ENCODE peak calls at places on chromosome 22, in nine cellular contexts. One of them, this sample, is unnamed.

GRCh38 chr22:37559901-37560681 is at the start of gene CDC42EP1:
- DNase-seq in activated CD4-positive, alpha-beta T cell treated with anti-CD3 and anti-CD28 coated beads for 1 hour: no peak
- DNase-seq in SW 1271: no peak
- DNase-seq in skeletal muscle cell: no peak
- DNase-seq in neural progenitor cell: peak; percentile 74
- DNase-seq in activated CD4-positive, CD25-positive, alpha-beta regulatory T cell: no peak
- DNase-seq in kidney epithelial cell: no peak
- DNase-seq in GM23248: peak; percentile 82
- DNase-seq in left lobe of liver: peak; percentile 78
- DNase-seq in this sample: no peak

GRCh38 chr22:47376322-47376700 is 613.9 kb downstream of the TBC1D22A start:
- DNase-seq in activated CD4-positive, alpha-beta T cell treated with anti-CD3 and anti-CD28 coated beads for 1 hour: no peak
- DNase-seq in SW 1271: no peak
- DNase-seq in skeletal muscle cell: no peak
- DNase-seq in neural progenitor cell: no peak
- DNase-seq in activated CD4-positive, CD25-positive, alpha-beta regulatory T cell: no peak
- DNase-seq in kidney epithelial cell: no peak
- DNase-seq in GM23248: no peak
- DNase-seq in left lobe of liver: no peak
- DNase-seq in this sample: no peak

GRCh38 chr22:20528405-20528978 is 21.1 kb downstream of the MED15 start:
- DNase-seq in activated CD4-positive, alpha-beta T cell treated with anti-CD3 and anti-CD28 coated beads for 1 hour: no peak
- DNase-seq in SW 1271: no peak
- DNase-seq in skeletal muscle cell: no peak
- DNase-seq in neural progenitor cell: no peak
- DNase-seq in activated CD4-positive, CD25-positive, alpha-beta regulatory T cell: no peak
- DNase-seq in kidney epithelial cell: no peak
- DNase-seq in GM23248: no peak
- DNase-seq in left lobe of liver: no peak
- DNase-seq in this sample: no peak

GRCh38 chr22:49527611-49528419 is 299.9 kb downstream of the BRD1 start:
- DNase-seq in activated CD4-positive, alpha-beta T cell treated with anti-CD3 and anti-CD28 coated beads for 1 hour: no peak
- DNase-seq in SW 1271: no peak
- DNase-seq in skeletal muscle cell: no peak
- DNase-seq in neural progenitor cell: no peak
- DNase-seq in activated CD4-positive, CD25-positive, alpha-beta regulatory T cell: no peak
- DNase-seq in kidney epithelial cell: no peak
- DNase-seq in GM23248: no peak
- DNase-seq in left lobe of liver: no peak
- DNase-seq in this sample: no peak

GRCh38 chr22:25492162-25492561 is 72.3 kb upstream of the GRK3 start:
- DNase-seq in activated CD4-positive, alpha-beta T cell treated with anti-CD3 and anti-CD28 coated beads for 1 hour: no peak
- DNase-seq in SW 1271: no peak
- DNase-seq in skeletal muscle cell: no peak
- DNase-seq in neural progenitor cell: no peak
- DNase-seq in activated CD4-positive, CD25-positive, alpha-beta regulatory T cell: no peak
- DNase-seq in kidney epithelial cell: no peak
- DNase-seq in GM23248: no peak
- DNase-seq in left lobe of liver: no peak
- DNase-seq in this sample: no peak

GRCh38 chr22:37643225-37643847 is 3.9 kb downstream of the SH3BP1 start:
- DNase-seq in activated CD4-positive, alpha-beta T cell treated with anti-CD3 and anti-CD28 coated beads for 1 hour: peak; percentile 79
- DNase-seq in SW 1271: no peak
- DNase-seq in skeletal muscle cell: no peak
- DNase-seq in neural progenitor cell: peak; percentile 86
- DNase-seq in activated CD4-positive, CD25-positive, alpha-beta regulatory T cell: peak; percentile 70
- DNase-seq in kidney epithelial cell: no peak
- DNase-seq in GM23248: peak; percentile 82
- DNase-seq in left lobe of liver: peak; percentile 85
- DNase-seq in this sample: no peak

GRCh38 chr22:46369716-46370583 is 34.4 kb downstream of the TRMU start:
- DNase-seq in activated CD4-positive, alpha-beta T cell treated with anti-CD3 and anti-CD28 coated beads for 1 hour: no peak
- DNase-seq in SW 1271: no peak
- DNase-seq in skeletal muscle cell: no peak
- DNase-seq in neural progenitor cell: no peak
- DNase-seq in activated CD4-positive, CD25-positive, alpha-beta regulatory T cell: no peak
- DNase-seq in kidney epithelial cell: no peak
- DNase-seq in GM23248: no peak
- DNase-seq in left lobe of liver: no peak
- DNase-seq in this sample: no peak

GRCh38 chr22:25700996-25701815 is 40.8 kb upstream of the MYO18B start:
- DNase-seq in activated CD4-positive, alpha-beta T cell treated with anti-CD3 and anti-CD28 coated beads for 1 hour: no peak
- DNase-seq in SW 1271: no peak
- DNase-seq in skeletal muscle cell: peak; percentile 67
- DNase-seq in neural progenitor cell: peak; percentile 31
- DNase-seq in activated CD4-positive, CD25-positive, alpha-beta regulatory T cell: no peak
- DNase-seq in kidney epithelial cell: no peak
- DNase-seq in GM23248: peak; percentile 27
- DNase-seq in left lobe of liver: no peak
- DNase-seq in this sample: no peak

GRCh38 chr22:41217553-41218157 is 12.5 kb downstream of the L3MBTL2 start:
- DNase-seq in activated CD4-positive, alpha-beta T cell treated with anti-CD3 and anti-CD28 coated beads for 1 hour: no peak
- DNase-seq in SW 1271: no peak
- DNase-seq in skeletal muscle cell: peak; percentile 57
- DNase-seq in neural progenitor cell: peak; percentile 75
- DNase-seq in activated CD4-positive, CD25-positive, alpha-beta regulatory T cell: no peak
- DNase-seq in kidney epithelial cell: no peak
- DNase-seq in GM23248: peak; percentile 89
- DNase-seq in left lobe of liver: no peak
- DNase-seq in this sample: no peak

GRCh38 chr22:20242393-20243175 is 25.5 kb downstream of the RTN4R start:
- DNase-seq in activated CD4-positive, alpha-beta T cell treated with anti-CD3 and anti-CD28 coated beads for 1 hour: no peak
- DNase-seq in SW 1271: no peak
- DNase-seq in skeletal muscle cell: no peak
- DNase-seq in neural progenitor cell: no peak
- DNase-seq in activated CD4-positive, CD25-positive, alpha-beta regulatory T cell: no peak
- DNase-seq in kidney epithelial cell: no peak
- DNase-seq in GM23248: no peak
- DNase-seq in left lobe of liver: no peak
- DNase-seq in this sample: no peak

GRCh38 chr22:44045171-44045570 is 21.1 kb downstream of the PARVB start:
- DNase-seq in activated CD4-positive, alpha-beta T cell treated with anti-CD3 and anti-CD28 coated beads for 1 hour: no peak
- DNase-seq in SW 1271: no peak
- DNase-seq in skeletal muscle cell: no peak
- DNase-seq in neural progenitor cell: no peak
- DNase-seq in activated CD4-positive, CD25-positive, alpha-beta regulatory T cell: no peak
- DNase-seq in kidney epithelial cell: no peak
- DNase-seq in GM23248: peak; percentile 75
- DNase-seq in left lobe of liver: no peak
- DNase-seq in this sample: no peak

GRCh38 chr22:28994522-28994921 is 67.1 kb downstream of the C22orf31 start:
- DNase-seq in activated CD4-positive, alpha-beta T cell treated with anti-CD3 and anti-CD28 coated beads for 1 hour: no peak
- DNase-seq in SW 1271: no peak
- DNase-seq in skeletal muscle cell: no peak
- DNase-seq in neural progenitor cell: no peak
- DNase-seq in activated CD4-positive, CD25-positive, alpha-beta regulatory T cell: no peak
- DNase-seq in kidney epithelial cell: no peak
- DNase-seq in GM23248: no peak
- DNase-seq in left lobe of liver: no peak
- DNase-seq in this sample: no peak

GRCh38 chr22:39183991-39184585 is 31.6 kb upstream of the CBX7 start:
- DNase-seq in activated CD4-positive, alpha-beta T cell treated with anti-CD3 and anti-CD28 coated beads for 1 hour: no peak
- DNase-seq in SW 1271: no peak
- DNase-seq in skeletal muscle cell: no peak
- DNase-seq in neural progenitor cell: no peak
- DNase-seq in activated CD4-positive, CD25-positive, alpha-beta regulatory T cell: no peak
- DNase-seq in kidney epithelial cell: no peak
- DNase-seq in GM23248: peak; percentile 89
- DNase-seq in left lobe of liver: no peak
- DNase-seq in this sample: no peak

GRCh38 chr22:49967333-49968241 is 7.0 kb downstream of the PIM3 start:
- DNase-seq in activated CD4-positive, alpha-beta T cell treated with anti-CD3 and anti-CD28 coated beads for 1 hour: no peak
- DNase-seq in SW 1271: no peak
- DNase-seq in skeletal muscle cell: no peak
- DNase-seq in neural progenitor cell: peak; percentile 20
- DNase-seq in activated CD4-positive, CD25-positive, alpha-beta regulatory T cell: no peak
- DNase-seq in kidney epithelial cell: no peak
- DNase-seq in GM23248: peak; percentile 37
- DNase-seq in left lobe of liver: peak; percentile 98
- DNase-seq in this sample: no peak

GRCh38 chr22:17366830-17367229 is 2.4 kb upstream of the CECR2 start:
- DNase-seq in activated CD4-positive, alpha-beta T cell treated with anti-CD3 and anti-CD28 coated beads for 1 hour: no peak
- DNase-seq in SW 1271: no peak
- DNase-seq in skeletal muscle cell: no peak
- DNase-seq in neural progenitor cell: peak; percentile 84
- DNase-seq in activated CD4-positive, CD25-positive, alpha-beta regulatory T cell: no peak
- DNase-seq in kidney epithelial cell: no peak
- DNase-seq in GM23248: no peak
- DNase-seq in left lobe of liver: no peak
- DNase-seq in this sample: no peak

GRCh38 chr22:26589367-26589844 is 526 bp downstream of the TPST2 start:
- DNase-seq in activated CD4-positive, alpha-beta T cell treated with anti-CD3 and anti-CD28 coated beads for 1 hour: peak; percentile 10
- DNase-seq in SW 1271: no peak
- DNase-seq in skeletal muscle cell: no peak
- DNase-seq in neural progenitor cell: peak; percentile 54
- DNase-seq in activated CD4-positive, CD25-positive, alpha-beta regulatory T cell: no peak
- DNase-seq in kidney epithelial cell: no peak
- DNase-seq in GM23248: peak; percentile 61
- DNase-seq in left lobe of liver: peak; percentile 88
- DNase-seq in this sample: no peak

GRCh38 chr22:46083383-46084350 is 66.7 kb upstream of the PPARA start:
- DNase-seq in activated CD4-positive, alpha-beta T cell treated with anti-CD3 and anti-CD28 coated beads for 1 hour: no peak
- DNase-seq in SW 1271: no peak
- DNase-seq in skeletal muscle cell: no peak
- DNase-seq in neural progenitor cell: no peak
- DNase-seq in activated CD4-positive, CD25-positive, alpha-beta regulatory T cell: no peak
- DNase-seq in kidney epithelial cell: no peak
- DNase-seq in GM23248: peak; percentile 61
- DNase-seq in left lobe of liver: peak; percentile 43
- DNase-seq in this sample: no peak

GRCh38 chr22:35651085-35651484 is 2.8 kb downstream of the APOL6 start:
- DNase-seq in activated CD4-positive, alpha-beta T cell treated with anti-CD3 and anti-CD28 coated beads for 1 hour: no peak
- DNase-seq in SW 1271: no peak
- DNase-seq in skeletal muscle cell: no peak
- DNase-seq in neural progenitor cell: no peak
- DNase-seq in activated CD4-positive, CD25-positive, alpha-beta regulatory T cell: no peak
- DNase-seq in kidney epithelial cell: no peak
- DNase-seq in GM23248: no peak
- DNase-seq in left lobe of liver: no peak
- DNase-seq in this sample: no peak

GRCh38 chr22:41036924-41037323 is 55.5 kb upstream of the EP300 start:
- DNase-seq in activated CD4-positive, alpha-beta T cell treated with anti-CD3 and anti-CD28 coated beads for 1 hour: no peak
- DNase-seq in SW 1271: no peak
- DNase-seq in skeletal muscle cell: no peak
- DNase-seq in neural progenitor cell: no peak
- DNase-seq in activated CD4-positive, CD25-positive, alpha-beta regulatory T cell: no peak
- DNase-seq in kidney epithelial cell: no peak
- DNase-seq in GM23248: no peak
- DNase-seq in left lobe of liver: no peak
- DNase-seq in this sample: no peak

GRCh38 chr22:49827853-49828598 is at the start of gene BRD1:
- DNase-seq in activated CD4-positive, alpha-beta T cell treated with anti-CD3 and anti-CD28 coated beads for 1 hour: peak; percentile 40
- DNase-seq in SW 1271: no peak
- DNase-seq in skeletal muscle cell: no peak
- DNase-seq in neural progenitor cell: peak; percentile 84
- DNase-seq in activated CD4-positive, CD25-positive, alpha-beta regulatory T cell: peak; percentile 42
- DNase-seq in kidney epithelial cell: no peak
- DNase-seq in GM23248: peak; percentile 88
- DNase-seq in left lobe of liver: peak; percentile 71
- DNase-seq in this sample: no peak

GRCh38 chr22:24134090-24134846 is 47.0 kb upstream of the SUSD2 start:
- DNase-seq in activated CD4-positive, alpha-beta T cell treated with anti-CD3 and anti-CD28 coated beads for 1 hour: peak; percentile 60
- DNase-seq in SW 1271: no peak
- DNase-seq in skeletal muscle cell: no peak
- DNase-seq in neural progenitor cell: peak; percentile 23
- DNase-seq in activated CD4-positive, CD25-positive, alpha-beta regulatory T cell: no peak
- DNase-seq in kidney epithelial cell: no peak
- DNase-seq in GM23248: no peak
- DNase-seq in left lobe of liver: no peak
- DNase-seq in this sample: no peak

GRCh38 chr22:28951969-28952521 is 68.7 kb downstream of the ZNRF3 start:
- DNase-seq in activated CD4-positive, alpha-beta T cell treated with anti-CD3 and anti-CD28 coated beads for 1 hour: no peak
- DNase-seq in SW 1271: no peak
- DNase-seq in skeletal muscle cell: peak; percentile 36
- DNase-seq in neural progenitor cell: peak; percentile 59
- DNase-seq in activated CD4-positive, CD25-positive, alpha-beta regulatory T cell: no peak
- DNase-seq in kidney epithelial cell: no peak
- DNase-seq in GM23248: no peak
- DNase-seq in left lobe of liver: no peak
- DNase-seq in this sample: no peak

GRCh38 chr22:49490692-49491091 is 337.0 kb downstream of the BRD1 start:
- DNase-seq in activated CD4-positive, alpha-beta T cell treated with anti-CD3 and anti-CD28 coated beads for 1 hour: no peak
- DNase-seq in SW 1271: no peak
- DNase-seq in skeletal muscle cell: no peak
- DNase-seq in neural progenitor cell: no peak
- DNase-seq in activated CD4-positive, CD25-positive, alpha-beta regulatory T cell: no peak
- DNase-seq in kidney epithelial cell: no peak
- DNase-seq in GM23248: no peak
- DNase-seq in left lobe of liver: no peak
- DNase-seq in this sample: no peak

GRCh38 chr22:48700180-48700565 is 1127.5 kb downstream of the BRD1 start:
- DNase-seq in activated CD4-positive, alpha-beta T cell treated with anti-CD3 and anti-CD28 coated beads for 1 hour: no peak
- DNase-seq in SW 1271: no peak
- DNase-seq in skeletal muscle cell: no peak
- DNase-seq in neural progenitor cell: no peak
- DNase-seq in activated CD4-positive, CD25-positive, alpha-beta regulatory T cell: no peak
- DNase-seq in kidney epithelial cell: no peak
- DNase-seq in GM23248: no peak
- DNase-seq in left lobe of liver: no peak
- DNase-seq in this sample: no peak

GRCh38 chr22:32819120-32819519 is 17.6 kb downstream of the TIMP3 start:
- DNase-seq in activated CD4-positive, alpha-beta T cell treated with anti-CD3 and anti-CD28 coated beads for 1 hour: no peak
- DNase-seq in SW 1271: no peak
- DNase-seq in skeletal muscle cell: no peak
- DNase-seq in neural progenitor cell: no peak
- DNase-seq in activated CD4-positive, CD25-positive, alpha-beta regulatory T cell: no peak
- DNase-seq in kidney epithelial cell: no peak
- DNase-seq in GM23248: no peak
- DNase-seq in left lobe of liver: no peak
- DNase-seq in this sample: no peak

GRCh38 chr22:46394622-46395021 is 59.1 kb downstream of the TRMU start:
- DNase-seq in activated CD4-positive, alpha-beta T cell treated with anti-CD3 and anti-CD28 coated beads for 1 hour: no peak
- DNase-seq in SW 1271: no peak
- DNase-seq in skeletal muscle cell: no peak
- DNase-seq in neural progenitor cell: no peak
- DNase-seq in activated CD4-positive, CD25-positive, alpha-beta regulatory T cell: no peak
- DNase-seq in kidney epithelial cell: no peak
- DNase-seq in GM23248: no peak
- DNase-seq in left lobe of liver: no peak
- DNase-seq in this sample: no peak

GRCh38 chr22:39664485-39665200 is 94.1 kb downstream of the CACNA1I start:
- DNase-seq in activated CD4-positive, alpha-beta T cell treated with anti-CD3 and anti-CD28 coated beads for 1 hour: no peak
- DNase-seq in SW 1271: no peak
- DNase-seq in skeletal muscle cell: no peak
- DNase-seq in neural progenitor cell: peak; percentile 92
- DNase-seq in activated CD4-positive, CD25-positive, alpha-beta regulatory T cell: no peak
- DNase-seq in kidney epithelial cell: no peak
- DNase-seq in GM23248: no peak
- DNase-seq in left lobe of liver: no peak
- DNase-seq in this sample: no peak

GRCh38 chr22:31732089-31732829 is 17.7 kb downstream of the PRR14L start:
- DNase-seq in activated CD4-positive, alpha-beta T cell treated with anti-CD3 and anti-CD28 coated beads for 1 hour: no peak
- DNase-seq in SW 1271: no peak
- DNase-seq in skeletal muscle cell: no peak
- DNase-seq in neural progenitor cell: no peak
- DNase-seq in activated CD4-positive, CD25-positive, alpha-beta regulatory T cell: no peak
- DNase-seq in kidney epithelial cell: no peak
- DNase-seq in GM23248: no peak
- DNase-seq in left lobe of liver: peak; percentile 32
- DNase-seq in this sample: no peak

GRCh38 chr22:22431271-22432220 is 77.0 kb downstream of the ZNF280B start:
- DNase-seq in activated CD4-positive, alpha-beta T cell treated with anti-CD3 and anti-CD28 coated beads for 1 hour: peak; percentile 18
- DNase-seq in SW 1271: no peak
- DNase-seq in skeletal muscle cell: no peak
- DNase-seq in neural progenitor cell: peak; percentile 75
- DNase-seq in activated CD4-positive, CD25-positive, alpha-beta regulatory T cell: peak; percentile 32
- DNase-seq in kidney epithelial cell: peak; percentile 7
- DNase-seq in GM23248: peak; percentile 67
- DNase-seq in left lobe of liver: peak; percentile 54
- DNase-seq in this sample: no peak

GRCh38 chr22:50699001-50699753 is 26.6 kb downstream of the SHANK3 start:
- DNase-seq in activated CD4-positive, alpha-beta T cell treated with anti-CD3 and anti-CD28 coated beads for 1 hour: no peak
- DNase-seq in SW 1271: no peak
- DNase-seq in skeletal muscle cell: no peak
- DNase-seq in neural progenitor cell: no peak
- DNase-seq in activated CD4-positive, CD25-positive, alpha-beta regulatory T cell: no peak
- DNase-seq in kidney epithelial cell: no peak
- DNase-seq in GM23248: no peak
- DNase-seq in left lobe of liver: peak; percentile 74
- DNase-seq in this sample: no peak

GRCh38 chr22:42065408-42066132 is 5.0 kb downstream of the NAGA start:
- DNase-seq in activated CD4-positive, alpha-beta T cell treated with anti-CD3 and anti-CD28 coated beads for 1 hour: no peak
- DNase-seq in SW 1271: no peak
- DNase-seq in skeletal muscle cell: no peak
- DNase-seq in neural progenitor cell: no peak
- DNase-seq in activated CD4-positive, CD25-positive, alpha-beta regulatory T cell: no peak
- DNase-seq in kidney epithelial cell: no peak
- DNase-seq in GM23248: no peak
- DNase-seq in left lobe of liver: no peak
- DNase-seq in this sample: no peak

This sample was measured in esophagus squamous epithelium.